ENCODE peak calls at places on chromosomes 16 and 17, in four cellular contexts. C is Jurkat, Clone E6-1; Z is stimulated activated CD4-positive, alpha-beta T cell treated with anti-CD3 and anti-CD28 coated beads, Interleukin-2, amount 100 ng/mL, for 48 hours; F is EL. G is an unnamed sample.

GRCh38 chr17:65371702-65372101 is 189.7 kb downstream of the AXIN2 start:
- DNase-seq in F (no peak), Z (no peak), C (no peak), G (no peak)

GRCh38 chr17:67629963-67630320 is 87.8 kb upstream of the NOL11 start:
- DNase-seq in C (peak), Z (no peak), F (peak), G (peak)

GRCh38 chr17:50841277-50841948 is 6.0 kb downstream of the WFIKKN2 start:
- DNase-seq in C (no peak), F (no peak), Z (no peak), G (no peak)

GRCh38 chr16:55577888-55578287 is 11.4 kb downstream of the CAPNS2 start:
- DNase-seq in F (no peak), Z (no peak), C (no peak), G (no peak)

GRCh38 chr17:63774141-63774981 is at the start of gene DDX42:
- DNase-seq in Z (peak), F (peak), C (peak), G (peak)

GRCh38 chr17:35373984-35374765 is 754 bp upstream of the SLFN11 start:
- DNase-seq in F (peak), Z (peak), C (peak), G (peak)

GRCh38 chr17:72305964-72306551 is 185.2 kb downstream of the SOX9 start:
- DNase-seq in C (no peak), Z (no peak), F (no peak), G (no peak)

GRCh38 chr17:46056800-46057304 is 57.8 kb downstream of the STH start:
- DNase-seq in C (peak), Z (no peak), F (peak), G (peak)

GRCh38 chr17:7312432-7313027 is 2.6 kb downstream of the GPS2 start:
- DNase-seq in Z (no peak), C (no peak), F (no peak), G (no peak)

GRCh38 chr17:34716291-34716690 is 136.9 kb downstream of the TMEM132E start:
- DNase-seq in Z (no peak), F (no peak), C (no peak), G (no peak)

GRCh38 chr17:82978765-82979349 is 100.6 kb upstream of the METRNL start:
- DNase-seq in F (no peak), Z (no peak), C (peak), G (no peak)

GRCh38 chr17:21199311-21199710 is 14.7 kb downstream of the TMEM11 start:
- DNase-seq in C (no peak), F (peak), Z (no peak), G (peak)

GRCh38 chr17:30332057-30332542 is 1.8 kb downstream of the TMIGD1 start:
- DNase-seq in C (peak), F (peak), Z (no peak), G (peak)

GRCh38 chr16:87317766-87318121 is 552 bp upstream of the C16orf95 start:
- DNase-seq in F (peak), C (peak), Z (peak), G (peak)

GRCh38 chr17:40541873-40542561 is 23.3 kb downstream of the CCR7 start:
- DNase-seq in C (no peak), F (no peak), Z (no peak), G (no peak)

GRCh38 chr16:84537431-84538151 is 33.1 kb upstream of the MEAK7 start:
- DNase-seq in F (no peak), Z (no peak), C (no peak), G (no peak)

GRCh38 chr16:52634101-52634500 is 87.2 kb upstream of the TOX3 start:
- DNase-seq in C (no peak), F (no peak), Z (no peak), G (no peak)

GRCh38 chr17:59941131-59941530 is 23.4 kb downstream of the RNFT1 start:
- DNase-seq in C (no peak), F (no peak), Z (no peak), G (no peak)

G was measured in EH.